ENCODE peak calls at places on chromosomes 6 and 20, in nine cellular contexts. Y is IMR-90; F is heart right ventricle; Z is fibroblast of lung; I is CD8-positive, alpha-beta memory T cell; J is CD8-positive, alpha-beta T cell; Q is HepG2; K is upper lobe of left lung; C is heart left ventricle. H is an unnamed sample.
A peak's percentile ranks its signal among the peaks of the same experiment; 100 is the strongest.

GRCh38 chr20:9503530-9504251 is 10.7 kb upstream of the LAMP5 start:
- DNase-seq in F (no peak), Q (no peak), K (no peak), C (no peak), Y (peak; percentile 45), J (no peak), I (no peak), Z (peak; percentile 69), H (no peak)

GRCh38 chr6:128560966-128561365 is 40.6 kb upstream of the PTPRK start:
- DNase-seq in C (no peak), F (no peak), Y (no peak), J (no peak), Z (peak; percentile 13), Q (no peak), I (no peak), K (no peak), H (no peak)

GRCh38 chr6:114240800-114241199 is 102.0 kb downstream of the HS3ST5 start:
- DNase-seq in J (no peak), Z (no peak), Y (no peak), Q (no peak), K (no peak), F (no peak), C (no peak), I (no peak), H (no peak)

GRCh38 chr6:29506446-29507067 is 18.8 kb upstream of the MAS1L start:
- DNase-seq in Q (no peak), J (no peak), I (no peak), C (no peak), Y (no peak), F (no peak), K (no peak), Z (no peak), H (no peak)

GRCh38 chr6:80235647-80236046 is 129.2 kb downstream of the BCKDHB start:
- DNase-seq in Z (no peak), K (no peak), Q (no peak), F (no peak), J (no peak), C (no peak), I (no peak), Y (no peak), H (no peak)

GRCh38 chr20:38357653-38358207 is 11.4 kb downstream of the LBP start:
- DNase-seq in C (no peak), Q (no peak), J (no peak), F (no peak), Y (peak; percentile 15), I (no peak), K (no peak), Z (peak; percentile 28), H (no peak)

GRCh38 chr6:161273752-161274487 is at the start of gene AGPAT4:
- DNase-seq in I (peak; percentile 45), J (peak; percentile 67), C (peak; percentile 75), F (no peak), K (no peak), Q (peak; percentile 32), Y (peak; percentile 98), Z (peak; percentile 98), H (peak; percentile 85)

GRCh38 chr20:25012616-25013189 is 20.2 kb upstream of the APMAP start:
- DNase-seq in C (no peak), F (no peak), Q (no peak), K (no peak), Y (no peak), Z (no peak), J (no peak), I (no peak), H (peak; percentile 4)

GRCh38 chr6:11271228-11271627 is 38.8 kb upstream of the NEDD9 start:
- DNase-seq in J (no peak), K (no peak), Z (no peak), Y (no peak), I (no peak), Q (no peak), C (no peak), F (no peak), H (no peak)

GRCh38 chr6:22231616-22232015 is 65.2 kb downstream of the PRL start:
- DNase-seq in J (no peak), Z (peak; percentile 88), Q (no peak), C (no peak), F (no peak), I (no peak), Y (peak; percentile 11), K (no peak), H (no peak)

GRCh38 chr20:25199473-25200265 is 4.2 kb downstream of the ENTPD6 start:
- DNase-seq in K (no peak), Y (no peak), Z (no peak), Q (no peak), F (no peak), I (no peak), J (no peak), C (no peak), H (no peak)

GRCh38 chr6:90343581-90343980 is 46.9 kb upstream of the BACH2 start:
- DNase-seq in I (no peak), Q (no peak), J (no peak), C (no peak), Y (peak; percentile 53), K (no peak), Z (peak; percentile 61), F (no peak), H (no peak)

GRCh38 chr6:136254851-136255466 is 4.8 kb upstream of the MTFR2 start:
- DNase-seq in C (no peak), K (no peak), I (no peak), J (no peak), F (no peak), Q (no peak), Y (no peak), Z (no peak), H (no peak)

GRCh38 chr6:53033764-53034163 is 31.4 kb upstream of the FBXO9 start:
- DNase-seq in J (no peak), I (no peak), Y (peak; percentile 88), K (no peak), F (no peak), Z (peak; percentile 74), Q (no peak), C (no peak), H (no peak)

GRCh38 chr6:133613231-133613630 is 275.7 kb upstream of the TCF21 start:
- DNase-seq in I (no peak), Q (no peak), C (no peak), Z (no peak), Y (no peak), K (no peak), J (no peak), F (no peak), H (no peak)

GRCh38 chr20:62303327-62304226 is 780 bp downstream of the ADRM1 start:
- DNase-seq in Z (peak; percentile 16), K (peak; percentile 79), I (no peak), C (no peak), F (no peak), Y (no peak), J (no peak), Q (peak; percentile 89), H (peak; percentile 42)

GRCh38 chr6:131045139-131045538 is 17.9 kb downstream of the EPB41L2 start:
- DNase-seq in Q (no peak), F (no peak), Y (no peak), C (no peak), Z (no peak), J (no peak), I (no peak), K (no peak), H (no peak)
- H3K27ac ChIP-seq in Q (no peak overlapping the region), F (no peak overlapping the region), Y (no peak overlapping the region), C (no peak overlapping the region), Z (no peak overlapping the region), J (no peak overlapping the region), I (no peak overlapping the region), K (no peak overlapping the region), H (no peak overlapping the region)

GRCh38 chr20:406200-407096 is 1.7 kb upstream of the RBCK1 start:
- DNase-seq in F (no peak), Z (no peak), K (no peak), Y (no peak), J (no peak), Q (no peak), I (no peak), C (no peak), H (no peak)
- H3K27ac ChIP-seq in F (no peak overlapping the region), Z (no peak overlapping the region), K (peak overlapping the region; percentile 97), Y (no peak overlapping the region), J (no peak overlapping the region), Q (peak overlapping the region; percentile 96), I (no peak overlapping the region), C (peak overlapping the region; percentile 92), H (peak overlapping the region; percentile 94)

GRCh38 chr6:155026366-155027045 is 31.4 kb downstream of the TIAM2 start:
- DNase-seq in Z (peak; percentile 85), Q (peak; percentile 41), J (no peak), C (no peak), F (peak; percentile 16), K (no peak), I (no peak), Y (peak; percentile 76), H (peak; percentile 16)
- H3K27ac ChIP-seq in Z (no peak overlapping the region), Q (no peak overlapping the region), J (no peak overlapping the region), C (no peak overlapping the region), F (no peak overlapping the region), K (no peak overlapping the region), I (no peak overlapping the region), Y (no peak overlapping the region), H (no peak overlapping the region)

GRCh38 chr6:17588011-17588410 is 12.1 kb upstream of the FAM8A1 start:
- DNase-seq in K (no peak), I (no peak), J (no peak), F (no peak), Q (no peak), Y (no peak), C (no peak), Z (no peak), H (no peak)
- H3K27ac ChIP-seq in K (no peak overlapping the region), I (no peak overlapping the region), J (no peak overlapping the region), F (no peak overlapping the region), Q (no peak overlapping the region), Y (no peak overlapping the region), C (no peak overlapping the region), Z (no peak overlapping the region), H (no peak overlapping the region)

GRCh38 chr20:21087862-21088540 is 18.2 kb downstream of the LINC00237 start:
- DNase-seq in K (no peak), Y (no peak), Z (no peak), F (no peak), I (no peak), C (no peak), Q (no peak), J (no peak), H (no peak)

GRCh38 chr20:21077809-21078345 is 28.3 kb downstream of the LINC00237 start:
- DNase-seq in F (no peak), J (no peak), Q (peak; percentile 99), K (no peak), Y (no peak), Z (no peak), I (no peak), C (no peak), H (no peak)

GRCh38 chr20:21083825-21084325 is 22.3 kb downstream of the LINC00237 start:
- DNase-seq in C (no peak), J (no peak), I (no peak), K (no peak), Q (no peak), F (no peak), Y (no peak), Z (no peak), H (no peak)

DNA sequence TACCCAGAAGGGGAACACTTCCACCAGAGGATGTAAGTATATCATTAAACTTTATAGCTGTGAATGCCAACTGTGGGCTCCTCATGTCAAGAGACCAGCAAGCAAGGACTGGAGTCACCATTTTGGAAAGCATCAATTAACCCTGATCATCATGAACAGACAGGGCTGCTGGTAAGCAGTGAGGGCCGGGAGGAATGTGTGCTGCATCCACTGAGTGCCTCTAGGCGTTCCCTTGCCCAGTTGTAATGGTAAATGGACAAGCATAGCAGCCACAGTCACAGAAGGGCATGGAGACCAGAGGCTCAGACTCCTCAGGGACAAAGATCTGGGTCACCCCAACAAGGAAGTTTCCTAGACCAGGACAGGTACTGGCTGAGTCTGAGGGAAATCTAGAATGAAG is 23.6 kb downstream of the LINC00237 start:
- DNase-seq in C (no peak), F (no peak), Y (no peak), Z (no peak), Q (no peak), I (no peak), K (no peak), J (no peak), H (no peak)
- H3K27ac ChIP-seq in C (no peak overlapping the region), F (no peak overlapping the region), Y (no peak overlapping the region), Z (no peak overlapping the region), Q (no peak overlapping the region), I (no peak overlapping the region), K (no peak overlapping the region), J (no peak overlapping the region), H (no peak overlapping the region)

H was measured in body of pancreas.